ENCODE peak calls at places on chromosomes 7 and 10, in four cellular contexts. L is activated T-cell treated with anti-CD3 and anti-CD28 coated beads for 1 hour, F is NCI-H446, C is uterus. D is an unnamed sample.

GRCh38 chr7:98341106-98341505 is 59.6 kb downstream of the BRI3 start:
- DNase-seq in C (no peak), F (no peak), L (no peak), D (no peak)

GRCh38 chr7:94005753-94006152 is 1.6 kb upstream of the BET1 start:
- DNase-seq in L (no peak), F (no peak), C (no peak), D (no peak)

GRCh38 chr7:66837007-66837406 is 84.0 kb upstream of the TMEM248 start:
- DNase-seq in C (no peak), F (no peak), L (no peak), D (peak)

GRCh38 chr7:29192811-29193210 is 1.8 kb upstream of the CHN2 start:
- DNase-seq in F (no peak), L (no peak), C (no peak), D (no peak)

GRCh38 chr10:103921750-103922195 is 3.8 kb upstream of the STN1 start:
- DNase-seq in C (no peak), F (no peak), L (no peak), D (peak)

GRCh38 chr7:21076579-21076978 is 289.9 kb upstream of the SP8 start:
- DNase-seq in C (no peak), F (no peak), L (no peak), D (no peak)

GRCh38 chr7:43040461-43040860 is 72.0 kb upstream of the HECW1 start:
- DNase-seq in L (no peak), C (no peak), F (no peak), D (no peak)

GRCh38 chr10:22230331-22230833 is 12.6 kb upstream of the EBLN1 start:
- DNase-seq in C (no peak), F (peak), L (no peak), D (peak)

GRCh38 chr7:124089621-124090020 is 56.8 kb upstream of the TMEM229A start:
- DNase-seq in C (no peak), F (no peak), L (no peak), D (no peak)

GRCh38 chr7:17618652-17618974 is 320.2 kb downstream of the AHR start:
- DNase-seq in F (no peak), L (no peak), C (no peak), D (no peak)

GRCh38 chr10:124653811-124654651 is 90.1 kb downstream of the FAM53B start:
- DNase-seq in C (peak), L (no peak), F (no peak), D (no peak)

GRCh38 chr10:60942604-60943269 is 1.2 kb downstream of the RHOBTB1 start:
- DNase-seq in L (no peak), F (no peak), C (peak), D (peak)